ENCODE peak calls at places on chromosomes 16 and 17, in six cellular contexts. L is ascending aorta, O is Karpas-422, T is right cardiac atrium, F is endothelial cell of umbilical vein, J is body of pancreas. X is an unnamed sample. For H3K4me1, the result is how much of the 10 kb centered on the place peaks cover.

GRCh38 chr17:181213-182163 is at the start of gene DOC2B:
- DNase-seq in J (peak), L (no peak), F (peak), O (no peak), T (peak), X (no peak)

GRCh38 chr17:61379457-61380216 is 20.0 kb upstream of the TBX2 start:
- DNase-seq in O (no peak), J (no peak), F (no peak), L (no peak), T (no peak), X (no peak)

GRCh38 chr17:51833045-51833444 is 325.5 kb downstream of the CA10 start:
- DNase-seq in T (no peak), J (no peak), O (no peak), L (no peak), F (no peak), X (no peak)

GRCh38 chr16:89334461-89334860 is 117.0 kb downstream of the ZNF778 start:
- DNase-seq in J (no peak), O (no peak), T (peak), F (no peak), L (no peak), X (no peak)

GRCh38 chr16:81204794-81205680 is 33.5 kb upstream of the BCO1 start:
- DNase-seq in O (peak), J (peak), F (peak), L (no peak), T (no peak), X (no peak)

GRCh38 chr16:67653131-67654068 is 6.7 kb downstream of the ACD start:
- DNase-seq in L (no peak), O (no peak), F (no peak), T (peak), J (no peak), X (peak)

GRCh38 chr17:1730345-1731193 is 6.1 kb downstream of the WDR81 start:
- DNase-seq in L (peak), F (no peak), J (peak), O (peak), T (peak), X (peak)

GRCh38 chr16:81500833-81501521 is 56.4 kb downstream of the CMIP start:
- DNase-seq in J (no peak), F (peak), T (no peak), L (peak), O (peak), X (no peak)

GRCh38 chr16:72884573-72884972 is 163.4 kb downstream of the ZFHX3 start:
- DNase-seq in O (no peak), L (no peak), F (no peak), T (no peak), J (no peak), X (no peak)

GRCh38 chr17:61490540-61490975 is 38.3 kb downstream of the TBX4 start:
- DNase-seq in T (no peak), J (no peak), L (peak), O (no peak), F (no peak), X (no peak)

GRCh38 chr16:188674-189073 is 8.4 kb downstream of the HBQ1 start:
- DNase-seq in J (no peak), F (no peak), T (peak), O (peak), L (no peak), X (peak)

GRCh38 chr16:53159781-53160436 is 105.1 kb downstream of the CHD9 start:
- DNase-seq in T (no peak), J (peak), L (no peak), F (peak), O (peak), X (peak)

GRCh38 chr16:85735225-85735722 is 15.6 kb downstream of the C16orf74 start:
- DNase-seq in F (no peak), J (no peak), T (no peak), O (no peak), L (no peak), X (no peak)

GRCh38 chr16:53546988-53547391 is 44.0 kb upstream of the AKTIP start:
- DNase-seq in T (no peak), F (peak), J (no peak), L (no peak), O (peak), X (peak)

GRCh38 chr17:64653985-64654355 is 8.1 kb downstream of the SMURF2 start:
- DNase-seq in O (no peak), L (no peak), J (no peak), F (no peak), T (no peak), X (no peak)

GRCh38 chr17:73831699-73832098 is 187.5 kb upstream of the SDK2 start:
- DNase-seq in O (no peak), J (no peak), F (no peak), T (no peak), L (no peak), X (no peak)

GRCh38 chr17:64148699-64149098 is 18.8 kb upstream of the ERN1 start:
- DNase-seq in J (peak), F (no peak), L (no peak), T (peak), O (peak), X (no peak)

GRCh38 chr16:66539628-66540469 is 10.1 kb downstream of the TK2 start:
- DNase-seq in O (no peak), L (no peak), J (no peak), T (no peak), F (no peak), X (peak)

GRCh38 chr16:69435977-69436729 is 11.7 kb downstream of the CYB5B start:
- DNase-seq in J (no peak), O (no peak), L (no peak), T (no peak), F (peak), X (no peak)

GRCh38 chr17:42536372-42537155 is 523 bp downstream of the NAGLU start:
- DNase-seq in F (peak), L (peak), J (peak), T (peak), O (peak), X (peak)

GRCh38 chr16:67271446-67271845 is 7.9 kb upstream of the PLEKHG4 start:
- DNase-seq in F (no peak), L (no peak), O (no peak), J (no peak), T (no peak), X (no peak)

GRCh38 chr16:17070882-17071592 is 399.7 kb downstream of the XYLT1 start:
- DNase-seq in L (peak), J (peak), F (no peak), O (peak), T (peak), X (peak)

GRCh38 chr16:30183961-30184429 is 593 bp downstream of the CORO1A start:
- DNase-seq in O (peak), T (peak), F (no peak), L (peak), J (peak), X (no peak)

GRCh38 chr17:50225693-50226092 is 24.3 kb upstream of the COL1A1 start:
- DNase-seq in J (no peak), T (no peak), O (no peak), F (no peak), L (no peak), X (no peak)

GRCh38 chr16:87844809-87845208 is 24.5 kb downstream of the SLC7A5 start:
- DNase-seq in T (no peak), J (no peak), F (no peak), L (no peak), O (no peak), X (no peak)

GRCh38 chr17:75564195-75564594 is 23.4 kb upstream of the MYO15B start:
- DNase-seq in J (no peak), O (no peak), L (no peak), T (no peak), F (no peak), X (no peak)

GRCh38 chr17:41583137-41584127 is 3.3 kb downstream of the KRT14 start:
- DNase-seq in T (no peak), F (no peak), O (no peak), L (no peak), J (peak), X (no peak)

GRCh38 chr16:12781777-12782176 is 21.9 kb downstream of the CPPED1 start:
- DNase-seq in O (no peak), L (no peak), J (no peak), F (no peak), T (no peak), X (no peak)

GRCh38 chr17:4968916-4969550 is 1.4 kb upstream of the SPAG7 start:
- DNase-seq in J (peak), O (no peak), F (peak), T (no peak), L (no peak), X (no peak)

GRCh38 chr17:68378202-68379149 is 78.8 kb downstream of the WIPI1 start:
- DNase-seq in T (peak), F (peak), J (peak), L (peak), O (no peak), X (peak)

GRCh38 chr17:15463363-15463762 is 4.1 kb downstream of the CDRT4 start:
- DNase-seq in T (peak), O (no peak), L (peak), F (peak), J (peak), X (peak)

GRCh38 chr16:30896203-30896889 is at the start of gene CTF1:
- DNase-seq in F (peak), O (peak), L (peak), J (peak), T (peak), X (peak)

GRCh38 chr16:569445-570254 is at the start of gene PIGQ:
- DNase-seq in J (peak), F (peak), L (peak), T (peak), O (peak), X (peak)

GRCh38 chr16:10668322-10669045 is 26.2 kb downstream of the TEKT5 start:
- DNase-seq in J (no peak), T (peak), F (peak), L (no peak), O (peak), X (peak)

GRCh38 chr17:45162022-45162687 is 480 bp downstream of the HEXIM2 start:
- DNase-seq in O (no peak), J (peak), F (no peak), T (peak), L (no peak), X (no peak)

GRCh38 chr17:20926532-20926931 is 116.3 kb downstream of the USP22 start:
- DNase-seq in O (no peak), T (no peak), J (no peak), F (no peak), L (no peak), X (no peak)

GRCh38 chr17:43517615-43518386 is 28.3 kb downstream of the ETV4 start:
- DNase-seq in T (no peak), L (no peak), O (no peak), F (peak), J (no peak), X (no peak)

GRCh38 chr17:40533896-40534295 is 31.4 kb downstream of the CCR7 start:
- DNase-seq in O (no peak), F (no peak), L (no peak), J (no peak), T (no peak), X (no peak)
- H3K4me1 ChIP-seq in O (under half), F (under half), L (under half), J (under half), T (under half), X (under half)

DNA sequence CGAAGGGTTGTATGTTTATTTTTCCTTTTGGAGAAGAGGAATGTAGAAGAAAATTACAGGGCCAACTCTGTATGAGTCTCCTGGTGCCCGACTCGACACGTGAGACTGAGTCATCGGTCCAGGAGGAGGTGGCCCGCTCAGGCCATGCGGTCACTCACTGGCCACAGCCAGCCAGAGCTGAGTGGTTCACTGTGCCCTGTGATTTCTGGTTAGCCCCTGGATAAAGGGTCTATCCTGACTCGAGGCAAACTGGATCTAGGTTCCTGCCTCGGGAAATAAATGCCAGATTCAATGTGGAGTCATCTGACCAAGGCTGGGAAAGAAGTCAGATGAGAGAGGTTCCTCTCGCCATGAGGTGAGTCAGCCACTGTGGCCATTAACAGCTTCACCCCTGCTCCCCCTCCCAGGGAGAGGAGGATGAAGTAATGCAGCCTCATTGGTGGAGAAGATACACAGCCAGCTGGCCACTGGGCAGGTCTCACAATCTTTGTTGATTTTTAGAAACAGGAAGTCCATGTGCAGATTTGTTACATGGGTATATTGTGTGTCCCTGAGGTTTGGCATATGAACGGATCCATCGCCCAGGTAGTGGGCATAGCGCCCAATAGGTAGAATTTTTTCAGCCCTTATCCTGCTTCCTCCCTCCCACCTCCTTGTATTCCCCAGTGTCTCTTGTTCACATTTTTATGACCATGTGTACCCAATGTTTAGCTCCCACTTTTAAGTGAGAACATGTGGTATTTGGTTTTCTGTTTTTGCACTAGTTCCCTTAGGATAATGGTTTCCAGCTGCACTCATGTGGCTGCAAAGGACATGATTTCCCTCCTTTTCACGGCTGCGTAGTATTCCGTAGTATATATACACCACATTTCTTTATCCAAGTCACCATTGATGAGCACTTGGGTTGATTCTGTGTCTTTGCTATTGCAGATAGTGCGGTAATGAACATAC is 21.7 kb upstream of the USP36 start:
- DNase-seq in F (peak), L (peak), T (peak), J (peak), O (no peak), X (peak)
- H3K27ac ChIP-seq in F (peak), L (peak), T (peak), J (peak), O (no peak), X (peak)

GRCh38 chr16:84572096-84572495 is 45.8 kb downstream of the COTL1 start:
- DNase-seq in T (no peak), F (no peak), J (no peak), O (no peak), L (no peak), X (no peak)

GRCh38 chr16:84569382-84569987 is 48.4 kb downstream of the COTL1 start:
- DNase-seq in T (no peak), J (peak), F (no peak), O (no peak), L (no peak), X (no peak)

GRCh38 chr16:84574191-84574590 is 43.7 kb downstream of the COTL1 start:
- DNase-seq in F (no peak), T (no peak), L (no peak), J (no peak), O (no peak), X (peak)

GRCh38 chr16:84571010-84571409 is 46.9 kb downstream of the COTL1 start:
- DNase-seq in T (no peak), F (no peak), O (no peak), J (no peak), L (no peak), X (no peak)

GRCh38 chr16:84571506-84571905 is 46.4 kb downstream of the COTL1 start:
- DNase-seq in T (no peak), J (no peak), L (no peak), F (no peak), O (no peak), X (no peak)
- H3K4me1 ChIP-seq in T (under half), J (under half), L (under half), F (under half), O (under half), X (under half)

GRCh38 chr17:81400154-81400938 is 5.1 kb downstream of the BAHCC1 start:
- DNase-seq in J (peak), O (no peak), F (peak), L (no peak), T (peak), X (peak)

GRCh38 chr17:81401727-81402529 is 6.7 kb downstream of the BAHCC1 start:
- DNase-seq in L (no peak), O (peak), F (peak), T (peak), J (peak), X (peak)

GRCh38 chr17:81399481-81400153 is 4.4 kb downstream of the BAHCC1 start:
- DNase-seq in L (no peak), J (peak), O (no peak), T (peak), F (no peak), X (peak)

GRCh38 chr17:81402530-81402941 is 7.3 kb downstream of the BAHCC1 start:
- DNase-seq in J (no peak), L (no peak), F (no peak), T (peak), O (no peak), X (no peak)

GRCh38 chr17:81400939-81401726 is 5.9 kb downstream of the BAHCC1 start:
- DNase-seq in F (no peak), J (no peak), O (no peak), T (peak), L (no peak), X (no peak)
- H3K27ac ChIP-seq in F (peak), J (peak), O (no peak), T (peak), L (peak), X (no peak)

GRCh38 chr17:66941249-66941648 is 23.3 kb upstream of the CACNG4 start:
- DNase-seq in F (no peak), J (no peak), T (no peak), O (no peak), L (no peak), X (no peak)

GRCh38 chr17:66942453-66943264 is 21.8 kb upstream of the CACNG4 start:
- DNase-seq in J (no peak), T (no peak), L (no peak), O (no peak), F (no peak), X (no peak)

GRCh38 chr17:66943484-66943883 is 21.0 kb upstream of the CACNG4 start:
- DNase-seq in F (no peak), T (no peak), J (no peak), O (no peak), L (no peak), X (no peak)

GRCh38 chr17:66939461-66940114 is 24.9 kb upstream of the CACNG4 start:
- DNase-seq in F (no peak), J (no peak), L (no peak), O (no peak), T (no peak), X (no peak)

DNA sequence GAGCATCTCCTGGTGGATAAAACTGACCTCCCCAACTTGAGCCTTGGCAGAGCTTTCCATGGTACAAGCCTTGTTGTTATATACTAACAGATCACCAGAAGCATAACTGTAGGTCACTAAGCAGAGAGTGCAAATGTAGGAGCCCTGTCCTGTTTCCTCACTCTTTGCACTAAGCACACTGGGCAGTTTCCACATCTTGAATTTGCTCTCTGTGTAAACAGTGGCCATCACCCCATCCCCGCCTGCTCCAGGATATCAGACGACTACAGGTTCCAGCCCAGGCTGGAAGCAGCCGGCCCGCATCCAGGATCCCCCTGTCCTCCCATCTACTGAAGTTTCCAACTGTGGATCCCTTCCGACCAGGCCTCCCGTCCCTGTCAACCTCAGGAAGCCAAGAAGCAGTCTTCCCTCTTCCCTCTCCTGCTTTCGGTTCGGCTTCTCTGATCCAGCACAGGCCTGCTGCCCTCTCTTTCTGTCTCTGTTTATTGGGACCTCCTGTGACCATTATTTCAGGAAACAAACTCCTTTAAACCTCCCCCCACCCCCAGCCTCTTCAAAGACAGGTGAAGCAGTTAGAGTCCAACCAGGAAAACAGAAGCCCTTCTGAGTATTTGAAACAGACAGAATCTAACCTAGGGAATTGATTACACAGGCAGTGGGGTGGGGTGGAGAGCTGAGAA is 22.6 kb upstream of the CACNG4 start:
- DNase-seq in F (no peak), L (no peak), J (no peak), T (no peak), O (no peak), X (no peak)
- H3K4me1 ChIP-seq in F (under half), L (under half), J (under half), T (under half), O (under half), X (under half)

DNA sequence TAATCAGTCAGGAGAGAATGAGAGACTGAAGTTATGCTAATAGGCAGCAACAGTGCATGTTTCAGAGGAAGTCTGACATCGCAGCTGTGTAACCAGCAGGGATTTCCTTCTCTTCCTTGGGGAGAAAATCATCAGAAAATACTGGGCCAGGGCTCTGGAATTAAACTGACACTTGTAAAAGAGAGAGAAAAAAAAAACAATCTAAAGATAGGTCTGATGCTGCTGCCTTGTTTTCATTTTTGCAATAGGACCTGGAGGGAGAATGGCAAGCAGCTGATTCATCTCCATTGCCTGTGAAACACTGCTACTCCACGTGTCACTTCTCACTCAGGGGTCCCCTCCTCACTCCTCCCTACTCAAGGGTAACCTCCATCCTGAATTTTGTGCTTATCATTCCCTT is 17.7 kb upstream of the CORO6 start:
- DNase-seq in J (no peak), L (no peak), O (no peak), T (no peak), F (peak), X (no peak)
- H3K27ac ChIP-seq in J (no peak), L (peak), O (no peak), T (peak), F (peak), X (peak)

GRCh38 chr17:13522749-13523148 is 79.0 kb downstream of the HS3ST3A1 start:
- DNase-seq in T (no peak), O (no peak), F (no peak), L (no peak), J (no peak), X (no peak)
- H3K4me1 ChIP-seq in T (under half), O (under half), F (under half), L (under half), J (under half), X (under half)

DNA sequence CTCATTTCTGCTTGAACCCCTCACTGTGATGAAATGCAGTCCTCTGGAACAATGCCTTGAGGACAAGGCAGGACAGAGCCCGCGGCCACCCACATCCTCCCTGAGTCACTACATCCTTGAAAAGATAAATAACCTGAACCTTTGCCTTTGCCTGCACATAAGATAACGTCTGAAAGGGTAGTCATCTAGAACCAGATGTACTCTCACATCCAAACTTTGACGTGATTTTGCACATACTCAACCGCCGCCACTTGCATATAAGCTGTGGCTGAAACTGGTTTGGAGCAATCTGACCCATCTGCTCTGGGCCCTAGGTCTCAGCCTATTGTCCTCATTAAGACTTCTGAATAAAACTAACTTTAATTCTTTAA is 252.1 kb downstream of the PHKB start:
- DNase-seq in F (peak), T (no peak), O (no peak), L (no peak), J (no peak), X (peak)
- H3K27ac ChIP-seq in F (no peak), T (no peak), O (no peak), L (no peak), J (no peak), X (peak)

GRCh38 chr17:10276436-10276835 is 78.0 kb upstream of the GAS7 start:
- DNase-seq in T (no peak), O (no peak), J (no peak), F (no peak), L (no peak), X (no peak)
- H3K4me1 ChIP-seq in T (under half), O (under half), J (under half), F (under half), L (under half), X (under half)